ENCODE peak calls at places on chromosomes 12 and 14, in nine cellular contexts. W is A549, J is K562, N is astrocyte, I is mesendoderm, C is OCI-LY7, O is endothelial cell of umbilical vein, V is GM23248, D is HepG2. G is an unnamed sample.

GRCh38 chr12:8907513-8907912 is 6.8 kb upstream of the PHC1 start:
- DNase-seq in W (no peak), J (no peak), N (no peak), I (peak; percentile 59), C (no peak), O (no peak), V (no peak), D (no peak), G (no peak)

GRCh38 chr14:85280074-85280473 is 249.9 kb upstream of the FLRT2 start:
- DNase-seq in W (no peak), J (no peak), N (peak; percentile 3), I (no peak), C (no peak), O (peak; percentile 69), V (peak; percentile 3), D (no peak), G (no peak)

GRCh38 chr12:131499160-131499863 is 211.6 kb upstream of the SFSWAP start:
- DNase-seq in W (no peak), J (no peak), N (no peak), I (no peak), C (no peak), O (no peak), V (peak; percentile 16), D (no peak), G (no peak)

GRCh38 chr14:24783791-24784190 is 149.8 kb upstream of the GZMB start:
- DNase-seq in W (no peak), J (no peak), N (no peak), I (no peak), C (no peak), O (no peak), V (no peak), D (no peak), G (no peak)

GRCh38 chr12:5230151-5230550 is 186.5 kb downstream of the KCNA5 start:
- DNase-seq in W (no peak), J (no peak), N (peak; percentile 51), I (no peak), C (no peak), O (no peak), V (peak; percentile 35), D (no peak), G (peak; percentile 61)

GRCh38 chr12:130827432-130827831 is 11.6 kb downstream of the STX2 start:
- DNase-seq in W (no peak), J (no peak), N (no peak), I (no peak), C (no peak), O (no peak), V (peak; percentile 26), D (no peak), G (peak; percentile 49)

GRCh38 chr14:69005432-69006148 is 26.5 kb upstream of the ACTN1 start:
- DNase-seq in W (peak; percentile 86), J (no peak), N (peak; percentile 97), I (peak; percentile 85), C (no peak), O (peak; percentile 99), V (peak; percentile 97), D (peak; percentile 57), G (peak; percentile 98)

GRCh38 chr14:94313991-94314655 is 9.0 kb downstream of the SERPINA6 start:
- DNase-seq in W (no peak), J (no peak), N (peak; percentile 56), I (no peak), C (no peak), O (no peak), V (peak; percentile 67), D (no peak), G (peak; percentile 68)

GRCh38 chr12:50077099-50077498 is 8.0 kb upstream of the SMARCD1 start:
- DNase-seq in W (no peak), J (no peak), N (no peak), I (no peak), C (no peak), O (no peak), V (no peak), D (no peak), G (no peak)

GRCh38 chr14:93137864-93138263 is 22.1 kb upstream of the ITPK1 start:
- DNase-seq in W (no peak), J (peak; percentile 38), N (no peak), I (no peak), C (peak; percentile 24), O (no peak), V (peak; percentile 38), D (peak; percentile 56), G (peak; percentile 25)

GRCh38 chr14:78170203-78170602 is at the start of gene NRXN3:
- DNase-seq in W (no peak), J (no peak), N (peak; percentile 3), I (peak; percentile 92), C (no peak), O (no peak), V (no peak), D (no peak), G (no peak)

GRCh38 chr14:73943083-73943482 is 6.8 kb downstream of the FAM161B start:
- DNase-seq in W (no peak), J (no peak), N (peak; percentile 3), I (no peak), C (no peak), O (no peak), V (peak; percentile 87), D (peak; percentile 32), G (peak; percentile 79)

GRCh38 chr12:93677195-93678064 is at the start of gene CRADD:
- DNase-seq in W (peak; percentile 76), J (peak; percentile 76), N (peak; percentile 98), I (peak; percentile 99), C (peak; percentile 99), O (peak; percentile 97), V (peak; percentile 97), D (peak; percentile 98), G (peak; percentile 100)

GRCh38 chr12:94621662-94622359 is 28.5 kb downstream of the TMCC3 start:
- DNase-seq in W (no peak), J (no peak), N (peak; percentile 69), I (no peak), C (no peak), O (peak; percentile 81), V (peak; percentile 39), D (no peak), G (peak; percentile 74)

GRCh38 chr14:50400461-50400860 is 3.8 kb upstream of the CDKL1 start:
- DNase-seq in W (no peak), J (no peak), N (no peak), I (no peak), C (no peak), O (no peak), V (no peak), D (no peak), G (no peak)

DNA sequence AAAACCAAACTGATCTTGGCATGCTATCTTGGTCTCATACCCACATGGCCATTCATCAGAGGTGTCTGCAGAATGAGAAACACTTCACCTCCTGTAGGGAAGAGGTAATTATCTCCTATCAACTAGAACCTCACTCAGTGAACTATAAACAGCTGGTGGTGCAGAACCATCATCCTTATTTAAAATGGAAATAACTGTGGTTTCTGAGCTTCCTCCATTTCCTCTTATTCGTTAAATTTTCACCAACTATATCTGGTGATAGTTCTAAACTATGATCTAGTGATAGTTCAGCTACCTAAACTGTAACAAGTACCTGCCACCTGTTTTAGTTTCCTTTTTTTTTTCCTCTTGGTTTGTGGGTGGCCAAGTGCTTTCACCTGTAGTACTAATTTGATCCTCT is 218.5 kb downstream of the FUT8 start:
- DNase-seq in W (no peak), J (no peak), N (no peak), I (peak; percentile 37), C (peak; percentile 7), O (no peak), V (no peak), D (no peak), G (no peak)
- H3K27ac ChIP-seq in W (no peak overlapping the region), J (no peak overlapping the region), N (no peak overlapping the region), I (no peak overlapping the region), C (peak overlapping the region; percentile 27), O (no peak overlapping the region), V (no peak overlapping the region), D (no peak overlapping the region), G (no peak overlapping the region)

DNA sequence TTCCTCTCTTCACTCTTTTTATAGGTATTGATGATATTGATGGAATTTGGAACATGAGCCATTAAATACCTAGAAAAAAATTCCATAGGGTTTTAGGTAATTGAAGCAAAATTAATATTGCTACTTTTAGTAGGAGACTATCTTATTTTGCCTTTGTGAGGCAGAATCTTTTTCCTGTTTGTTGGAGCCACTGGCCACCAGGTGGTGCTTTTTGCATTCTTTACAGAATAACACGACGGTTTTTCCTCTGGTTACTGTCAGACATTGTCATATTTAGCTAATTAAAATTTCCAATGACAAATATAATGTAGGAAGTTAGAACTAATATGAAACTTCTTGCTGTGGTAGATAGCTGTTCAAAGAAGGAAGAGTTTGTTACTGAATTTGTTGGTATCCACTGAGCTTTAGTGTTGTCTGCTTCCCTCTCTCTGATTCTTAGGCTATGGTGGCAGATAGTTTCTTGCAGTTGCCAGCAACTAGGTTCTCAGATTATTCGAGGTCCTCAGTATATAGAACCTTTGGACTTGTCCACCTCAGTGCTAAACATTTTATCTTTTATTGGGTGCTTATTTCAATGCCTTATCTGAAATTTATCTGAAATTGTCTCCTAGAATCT is 25.7 kb downstream of the RAB21 start:
- DNase-seq in W (peak; percentile 28), J (peak; percentile 27), N (no peak), I (peak; percentile 43), C (peak; percentile 55), O (peak; percentile 71), V (peak; percentile 80), D (peak; percentile 20), G (peak; percentile 25)
- H3K4me2 ChIP-seq in W (peak overlapping the region; percentile 19), J (no peak overlapping the region), N (no peak overlapping the region), I (no peak overlapping the region), C (no peak overlapping the region), O (no peak overlapping the region), V (no peak overlapping the region), D (no peak overlapping the region), G (no peak overlapping the region)

DNA sequence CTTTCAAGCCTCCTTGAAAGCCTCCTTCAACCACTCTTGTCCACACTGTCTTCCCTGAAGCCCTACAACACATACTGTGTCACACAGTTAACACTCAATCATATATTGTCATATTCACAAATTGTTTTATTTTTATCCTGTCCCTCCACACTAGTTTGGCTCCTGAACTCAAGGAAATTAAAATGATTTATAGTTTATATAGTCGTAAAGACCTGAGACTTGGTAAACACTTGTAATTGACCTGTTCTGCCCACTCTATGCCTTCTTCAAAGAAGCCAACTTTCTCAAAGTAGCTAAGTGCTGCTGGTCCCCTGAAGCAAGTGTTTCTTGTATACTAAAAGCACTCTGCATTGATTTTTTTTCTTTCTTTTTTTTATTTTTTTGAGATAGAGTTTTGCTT is 15.6 kb upstream of the NEK9 start:
- DNase-seq in W (no peak), J (no peak), N (no peak), I (no peak), C (no peak), O (no peak), V (no peak), D (no peak), G (no peak)
- H3K27ac ChIP-seq in W (no peak overlapping the region), J (no peak overlapping the region), N (no peak overlapping the region), I (no peak overlapping the region), C (no peak overlapping the region), O (no peak overlapping the region), V (no peak overlapping the region), D (no peak overlapping the region), G (no peak overlapping the region)

DNA sequence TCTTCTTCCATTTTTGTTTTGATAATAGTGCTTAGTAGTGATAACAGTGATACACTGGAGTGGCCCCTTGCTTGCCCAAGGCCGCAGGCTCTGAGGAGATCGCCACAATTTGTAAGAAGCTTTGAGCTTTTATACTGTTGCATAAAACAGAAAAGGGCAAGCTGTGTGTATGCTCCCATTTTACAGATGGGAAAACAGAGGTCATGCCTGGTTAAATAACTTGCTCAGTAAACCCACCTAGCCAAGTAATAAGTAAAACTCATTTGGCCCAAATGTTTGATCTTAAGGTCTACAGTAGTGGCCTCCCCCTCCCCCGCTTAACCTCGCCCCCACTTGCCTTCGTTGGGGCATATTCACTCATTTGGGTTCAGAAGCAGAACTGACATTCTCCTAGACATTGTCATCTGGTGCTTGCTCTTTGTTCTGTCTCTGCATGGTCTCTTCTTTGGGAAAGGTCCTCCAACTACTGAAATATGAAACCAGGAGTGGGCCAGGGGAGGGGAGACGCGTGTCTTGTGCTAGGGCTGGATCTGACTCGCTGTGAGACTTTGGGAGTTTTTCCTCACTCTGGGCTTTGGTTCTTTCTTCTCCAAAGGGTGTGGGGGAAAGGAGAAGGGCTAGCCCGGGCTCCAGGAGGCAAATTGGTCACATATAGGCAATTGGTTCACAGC is 88.1 kb downstream of the PAPOLA start:
- DNase-seq in W (no peak), J (no peak), N (no peak), I (no peak), C (no peak), O (no peak), V (no peak), D (no peak), G (no peak)
- H3K4me2 ChIP-seq in W (no peak overlapping the region), J (no peak overlapping the region), N (no peak overlapping the region), I (no peak overlapping the region), C (no peak overlapping the region), O (no peak overlapping the region), V (no peak overlapping the region), D (no peak overlapping the region), G (no peak overlapping the region)

G was measured in fibroblast of lung.